ENCODE peak calls at places on chromosomes 5 and 9, in eight cellular contexts. Y is HCT116, Z is kidney epithelial cell, P is cardiac fibroblast, A is H1, C is fibroblast of mammary gland, B is upper lobe of right lung, K is PC-9. Q is an unnamed sample.

GRCh38 chr5:135486131-135486530 is 34.0 kb upstream of the TIFAB start:
- DNase-seq in K (no peak), C (no peak), B (no peak), Y (no peak), P (no peak), A (no peak), Z (no peak), Q (no peak)

GRCh38 chr5:172029876-172030275 is 23.4 kb upstream of the FBXW11 start:
- DNase-seq in Z (no peak), P (no peak), C (no peak), A (no peak), K (no peak), Y (no peak), B (no peak), Q (no peak)

GRCh38 chr9:9004844-9005243 is 1205.3 kb upstream of the DMAC1 start:
- DNase-seq in P (no peak), Y (no peak), B (no peak), Z (no peak), A (no peak), C (no peak), K (no peak), Q (no peak)

GRCh38 chr5:33834334-33834733 is 57.5 kb downstream of the ADAMTS12 start:
- DNase-seq in Z (no peak), Y (no peak), P (peak), B (no peak), A (no peak), K (no peak), C (no peak), Q (no peak)

GRCh38 chr5:35835796-35836742 is 20.6 kb upstream of the IL7R start:
- DNase-seq in B (no peak), A (no peak), K (no peak), C (no peak), Z (no peak), Y (no peak), P (no peak), Q (no peak)

GRCh38 chr5:123421773-123422172 is 1.4 kb downstream of the CEP120 start:
- DNase-seq in Z (no peak), A (no peak), C (no peak), B (no peak), K (no peak), Y (no peak), P (no peak), Q (no peak)

GRCh38 chr5:126920291-126920690 is 110.1 kb downstream of the MARCHF3 start:
- DNase-seq in B (no peak), Z (no peak), C (peak), K (no peak), P (peak), A (no peak), Y (no peak), Q (no peak)

GRCh38 chr5:72291601-72292000 is 28.4 kb downstream of the MRPS27 start:
- DNase-seq in Y (no peak), Z (no peak), K (no peak), C (no peak), A (no peak), B (no peak), P (no peak), Q (no peak)

GRCh38 chr5:172973127-172973916 is 10.2 kb upstream of the ATP6V0E1 start:
- DNase-seq in Y (no peak), C (peak), Z (no peak), A (no peak), B (no peak), K (no peak), P (peak), Q (no peak)

GRCh38 chr5:170221319-170221718 is 11.5 kb upstream of the C5orf58 start:
- DNase-seq in P (peak), B (no peak), Z (no peak), A (no peak), K (no peak), C (peak), Y (no peak), Q (no peak)

GRCh38 chr9:128098936-128099931 is 28.3 kb downstream of the PTGES2 start:
- DNase-seq in K (peak), Y (no peak), C (peak), P (peak), B (no peak), Z (no peak), A (no peak), Q (no peak)

GRCh38 chr5:27020965-27021364 is 17.4 kb downstream of the CDH9 start:
- DNase-seq in K (no peak), B (no peak), Y (no peak), Z (no peak), A (no peak), C (peak), P (peak), Q (no peak)

GRCh38 chr9:18798106-18798505 is 234.9 kb downstream of the SAXO1 start:
- DNase-seq in A (no peak), Y (no peak), P (peak), B (no peak), K (no peak), C (peak), Z (no peak), Q (no peak)

GRCh38 chr9:89873801-89874200 is 269.0 kb downstream of the GADD45G start:
- DNase-seq in A (no peak), Y (no peak), C (no peak), B (peak), K (no peak), Z (no peak), P (no peak), Q (no peak)

GRCh38 chr9:30944233-30944585 is 1440.2 kb upstream of the ACO1 start:
- DNase-seq in Y (no peak), A (no peak), K (no peak), Z (no peak), P (no peak), C (no peak), B (no peak), Q (no peak)

GRCh38 chr5:39473156-39473779 is 48.5 kb upstream of the DAB2 start:
- DNase-seq in Y (no peak), Z (no peak), K (no peak), A (no peak), P (peak), B (no peak), C (peak), Q (no peak)

GRCh38 chr5:135986891-135987401 is 32.2 kb upstream of the LECT2 start:
- DNase-seq in A (no peak), P (no peak), Z (no peak), Y (no peak), K (no peak), C (peak), B (no peak), Q (no peak)

GRCh38 chr5:56639491-56639890 is 175.9 kb upstream of the MAP3K1 start:
- DNase-seq in K (no peak), C (no peak), Z (no peak), Y (no peak), A (no peak), B (no peak), P (no peak), Q (no peak)

GRCh38 chr9:129757045-129757444 is 4.2 kb upstream of the PTGES start:
- DNase-seq in Y (no peak), P (no peak), Z (no peak), B (no peak), K (peak), C (no peak), A (no peak), Q (no peak)

GRCh38 chr5:101728933-101729332 is 567.2 kb downstream of the SLCO4C1 start:
- DNase-seq in P (no peak), Y (peak), A (no peak), K (no peak), C (no peak), Z (no peak), B (no peak), Q (no peak)

GRCh38 chr9:9499546-9499945 is 1113.3 kb downstream of the PTPRD start:
- DNase-seq in P (no peak), Z (no peak), K (no peak), C (no peak), Y (no peak), B (no peak), A (no peak), Q (no peak)

GRCh38 chr9:130847306-130848217 is 12.5 kb downstream of the ABL1 start:
- DNase-seq in Y (no peak), C (peak), Z (peak), K (peak), A (no peak), P (peak), B (no peak), Q (no peak)

DNA sequence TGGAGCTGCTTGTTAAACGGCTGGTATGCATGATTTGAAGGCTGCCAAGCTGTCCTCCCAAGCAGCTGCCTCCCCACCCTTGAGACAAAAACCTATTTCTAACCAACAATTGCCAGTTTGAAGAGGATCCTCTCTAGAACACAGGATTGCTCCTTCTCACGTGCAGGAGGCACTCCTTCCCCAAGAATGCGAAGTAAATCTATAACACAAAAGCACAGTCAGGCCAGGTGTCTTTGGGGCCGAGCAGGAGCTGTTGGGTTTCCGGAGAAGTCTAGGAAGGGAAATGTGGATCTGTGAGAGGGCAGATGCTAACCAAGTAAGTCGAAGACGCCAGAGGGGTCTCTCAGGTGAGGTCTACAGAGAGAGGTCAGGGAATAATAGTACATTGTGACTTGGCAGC is 35.4 kb upstream of the GNPDA1 start:
- DNase-seq in Z (no peak), B (no peak), A (no peak), K (no peak), P (no peak), C (no peak), Y (no peak), Q (no peak)
- TF ChIP-seq CTCF in Z (no peak), B (no peak), A (no peak), K (no peak), P (no peak), C (no peak), Y (no peak), Q (no peak)

GRCh38 chr9:123637596-123637939 is 281.6 kb downstream of the CRB2 start:
- DNase-seq in K (no peak), A (no peak), Z (no peak), P (peak), B (no peak), C (peak), Y (no peak), Q (no peak)
- H3K4me3 ChIP-seq in K (no peak), A (no peak), Z (peak), P (no peak), B (peak), C (peak), Y (no peak), Q (no peak)

GRCh38 chr5:113433071-113433470 is 1.7 kb downstream of the TSSK1B start:
- DNase-seq in P (no peak), K (no peak), Y (no peak), C (no peak), A (no peak), Z (no peak), B (no peak), Q (no peak)

GRCh38 chr5:113425909-113426308 is 8.9 kb downstream of the TSSK1B start:
- DNase-seq in Y (no peak), C (no peak), A (no peak), Z (no peak), B (no peak), P (no peak), K (no peak), Q (no peak)

GRCh38 chr5:113427871-113428574 is 6.8 kb downstream of the TSSK1B start:
- DNase-seq in Y (no peak), B (no peak), Z (no peak), C (no peak), A (no peak), K (no peak), P (no peak), Q (no peak)
- TF ChIP-seq CTCF in Y (no peak), B (no peak), Z (no peak), C (no peak), A (no peak), K (no peak), P (no peak), Q (no peak)

GRCh38 chr5:149414405-149415244 is 35.5 kb upstream of the IL17B start:
- DNase-seq in C (peak), Y (no peak), K (no peak), B (no peak), Z (no peak), P (peak), A (no peak), Q (no peak)
- H3K4me3 ChIP-seq in C (no peak), Y (no peak), K (no peak), B (no peak), Z (no peak), P (no peak), A (no peak), Q (no peak)

Q was measured in GM12864.